ENCODE peak calls at places on chromosome 17, in nine cellular contexts. M is HCT116; P is effector CD4-positive, alpha-beta T cell; H is activated CD8-positive, alpha-beta memory T cell treated with anti-CD3 and anti-CD28 coated beads for 24 hours; E is germinal center; L is naive thymus-derived CD8-positive, alpha-beta T cell; A is colonic mucosa; O is AML-193; R is T-helper 1 cell. B is an unnamed sample.

GRCh38 chr17:45050680-45051059 is 762 bp downstream of the DCAKD start:
- DNase-seq in A (peak; percentile 53), E (no peak), M (no peak), P (peak; percentile 5), H (peak; percentile 77), O (no peak), L (no peak), R (peak; percentile 15), B (peak; percentile 56)

GRCh38 chr17:81419333-81419885 is 24.2 kb downstream of the BAHCC1 start:
- DNase-seq in P (no peak), E (no peak), R (no peak), A (peak; percentile 86), H (no peak), L (no peak), O (no peak), M (peak; percentile 71), B (peak; percentile 95)

GRCh38 chr17:39225974-39226683 is 384 bp upstream of the STAC2 start:
- DNase-seq in O (no peak), M (no peak), P (peak; percentile 29), L (peak; percentile 39), H (peak; percentile 83), R (no peak), A (peak; percentile 61), E (peak; percentile 77), B (peak; percentile 98)

GRCh38 chr17:4087911-4088693 is 54.7 kb downstream of the ZZEF1 start:
- DNase-seq in E (no peak), M (no peak), P (no peak), A (no peak), O (no peak), L (no peak), H (no peak), R (no peak), B (no peak)

GRCh38 chr17:76884995-76885896 is 17.0 kb downstream of the MGAT5B start:
- DNase-seq in M (no peak), L (no peak), E (no peak), O (no peak), H (no peak), A (no peak), P (no peak), R (no peak), B (peak; percentile 68)

GRCh38 chr17:76273435-76273921 is 8.3 kb downstream of the UBALD2 start:
- DNase-seq in H (no peak), M (no peak), P (no peak), L (no peak), A (no peak), E (no peak), O (no peak), R (no peak), B (peak; percentile 49)

GRCh38 chr17:65194670-65195334 is 57.6 kb downstream of the RGS9 start:
- DNase-seq in H (no peak), L (no peak), M (no peak), O (no peak), E (no peak), A (no peak), R (no peak), P (no peak), B (no peak)

GRCh38 chr17:8176998-8177731 is 985 bp upstream of the TMEM107 start:
- DNase-seq in E (no peak), L (no peak), O (no peak), H (no peak), R (no peak), M (no peak), P (no peak), A (no peak), B (no peak)

GRCh38 chr17:2510559-2510958 is 1.1 kb downstream of the METTL16 start:
- DNase-seq in M (no peak), A (no peak), O (no peak), E (no peak), L (no peak), R (no peak), P (no peak), H (no peak), B (no peak)

GRCh38 chr17:46873941-46874645 is 22.7 kb downstream of the WNT9B start:
- DNase-seq in A (no peak), R (no peak), L (no peak), O (no peak), M (no peak), P (no peak), E (no peak), H (no peak), B (no peak)

GRCh38 chr17:46943511-46944393 is 20.8 kb downstream of the GOSR2 start:
- DNase-seq in L (no peak), H (peak; percentile 63), O (no peak), R (no peak), P (no peak), M (no peak), E (no peak), A (no peak), B (peak; percentile 48)

GRCh38 chr17:35291802-35292201 is 48.9 kb downstream of the SLFN5 start:
- DNase-seq in E (no peak), M (no peak), R (no peak), P (no peak), H (no peak), L (no peak), O (no peak), A (no peak), B (no peak)

GRCh38 chr17:80362428-80363119 is 52.4 kb upstream of the ENDOV start:
- DNase-seq in E (no peak), M (no peak), O (no peak), L (no peak), H (no peak), P (no peak), R (no peak), A (no peak), B (no peak)

GRCh38 chr17:64009571-64010402 is 10.6 kb downstream of the ICAM2 start:
- DNase-seq in E (no peak), M (no peak), A (peak; percentile 15), L (no peak), R (no peak), P (no peak), H (peak; percentile 42), O (peak; percentile 55), B (no peak)

GRCh38 chr17:65381160-65381559 is 180.3 kb downstream of the AXIN2 start:
- DNase-seq in H (no peak), E (no peak), R (no peak), O (no peak), L (no peak), A (no peak), P (no peak), M (no peak), B (no peak)

GRCh38 chr17:77973953-77974352 is 15.4 kb downstream of the TNRC6C start:
- DNase-seq in P (no peak), R (no peak), E (no peak), A (no peak), H (no peak), O (no peak), M (no peak), L (no peak), B (no peak)

GRCh38 chr17:43855061-43855460 is 8.1 kb downstream of the CD300LG start:
- DNase-seq in H (no peak), L (no peak), A (no peak), P (no peak), E (no peak), O (no peak), M (no peak), R (no peak), B (no peak)

GRCh38 chr17:59963738-59964454 is 644 bp downstream of the RNFT1 start:
- DNase-seq in L (peak; percentile 21), R (peak; percentile 34), P (peak; percentile 46), O (peak; percentile 88), H (no peak), M (no peak), E (peak; percentile 39), A (peak; percentile 50), B (peak; percentile 62)

GRCh38 chr17:69639096-69639495 is 224.6 kb downstream of the MAP2K6 start:
- DNase-seq in A (no peak), E (no peak), R (no peak), O (no peak), P (no peak), M (no peak), H (no peak), L (no peak), B (no peak)

GRCh38 chr17:79023886-79024771 is at the start of gene C1QTNF1:
- DNase-seq in M (no peak), A (peak; percentile 73), H (peak; percentile 72), P (no peak), L (no peak), E (peak; percentile 38), O (no peak), R (no peak), B (peak; percentile 95)

GRCh38 chr17:17456251-17456650 is 20.5 kb upstream of the MED9 start:
- DNase-seq in H (no peak), P (no peak), M (no peak), A (no peak), R (no peak), O (no peak), L (no peak), E (no peak), B (no peak)

GRCh38 chr17:79046501-79047280 is 22.7 kb downstream of the C1QTNF1 start:
- DNase-seq in E (no peak), O (no peak), L (no peak), H (no peak), P (no peak), M (no peak), R (no peak), A (no peak), B (peak; percentile 92)

B was measured in SK-N-SH.